ENCODE peak calls at places on chromosomes 16 and 17, in six cellular contexts. One of them, this sample, is unnamed.

GRCh38 chr16:73730496-73731090 is 566.0 kb upstream of the PSMD7 start:
- DNase-seq in tibial nerve: no peak
- DNase-seq in progenitor cell of endocrine pancreas: no peak
- DNase-seq in neural progenitor cell: no peak
- DNase-seq in astrocyte of the spinal cord: no peak
- DNase-seq in foreskin keratinocyte: no peak
- DNase-seq in this sample: no peak

GRCh38 chr17:10105513-10106001 is 92.8 kb downstream of the GAS7 start:
- DNase-seq in tibial nerve: no peak
- DNase-seq in progenitor cell of endocrine pancreas: no peak
- DNase-seq in astrocyte of the spinal cord: no peak
- DNase-seq in neural progenitor cell: no peak
- DNase-seq in foreskin keratinocyte: peak; percentile 31
- DNase-seq in this sample: no peak

GRCh38 chr17:67855504-67856324 is 30.4 kb downstream of the BPTF start:
- DNase-seq in foreskin keratinocyte: no peak
- DNase-seq in astrocyte of the spinal cord: no peak
- DNase-seq in neural progenitor cell: no peak
- DNase-seq in progenitor cell of endocrine pancreas: no peak
- DNase-seq in tibial nerve: no peak
- DNase-seq in this sample: no peak

GRCh38 chr16:87231295-87231694 is 85.9 kb downstream of the C16orf95 start:
- DNase-seq in foreskin keratinocyte: no peak
- DNase-seq in tibial nerve: no peak
- DNase-seq in neural progenitor cell: no peak
- DNase-seq in astrocyte of the spinal cord: no peak
- DNase-seq in progenitor cell of endocrine pancreas: no peak
- DNase-seq in this sample: no peak

GRCh38 chr17:7858487-7858832 is 657 bp downstream of the CYB5D1 start:
- DNase-seq in progenitor cell of endocrine pancreas: no peak
- DNase-seq in tibial nerve: no peak
- DNase-seq in astrocyte of the spinal cord: no peak
- DNase-seq in foreskin keratinocyte: no peak
- DNase-seq in neural progenitor cell: peak; percentile 88
- DNase-seq in this sample: peak; percentile 39

GRCh38 chr17:4566785-4567184 is 6.4 kb upstream of the GGT6 start:
- DNase-seq in foreskin keratinocyte: no peak
- DNase-seq in progenitor cell of endocrine pancreas: peak; percentile 67
- DNase-seq in astrocyte of the spinal cord: peak; percentile 32
- DNase-seq in tibial nerve: peak; percentile 63
- DNase-seq in neural progenitor cell: peak; percentile 76
- DNase-seq in this sample: peak; percentile 63

GRCh38 chr17:50133028-50133768 is 3.2 kb upstream of the SAMD14 start:
- DNase-seq in neural progenitor cell: no peak
- DNase-seq in progenitor cell of endocrine pancreas: no peak
- DNase-seq in astrocyte of the spinal cord: no peak
- DNase-seq in tibial nerve: no peak
- DNase-seq in foreskin keratinocyte: no peak
- DNase-seq in this sample: no peak

GRCh38 chr16:30539000-30539964 is 4.6 kb upstream of the ZNF747 start:
- DNase-seq in neural progenitor cell: no peak
- DNase-seq in progenitor cell of endocrine pancreas: no peak
- DNase-seq in foreskin keratinocyte: no peak
- DNase-seq in astrocyte of the spinal cord: no peak
- DNase-seq in tibial nerve: no peak
- DNase-seq in this sample: no peak

GRCh38 chr17:2433696-2434095 is 32.8 kb upstream of the MNT start:
- DNase-seq in foreskin keratinocyte: peak; percentile 30
- DNase-seq in astrocyte of the spinal cord: peak; percentile 55
- DNase-seq in neural progenitor cell: no peak
- DNase-seq in progenitor cell of endocrine pancreas: no peak
- DNase-seq in tibial nerve: no peak
- DNase-seq in this sample: no peak

GRCh38 chr16:29876578-29877249 is 13.7 kb upstream of the CDIPT start:
- DNase-seq in progenitor cell of endocrine pancreas: no peak
- DNase-seq in astrocyte of the spinal cord: no peak
- DNase-seq in neural progenitor cell: peak; percentile 56
- DNase-seq in tibial nerve: no peak
- DNase-seq in foreskin keratinocyte: no peak
- DNase-seq in this sample: peak; percentile 34

GRCh38 chr17:835263-835662 is 53.1 kb downstream of the MRM3 start:
- DNase-seq in neural progenitor cell: peak; percentile 46
- DNase-seq in astrocyte of the spinal cord: peak; percentile 97
- DNase-seq in foreskin keratinocyte: no peak
- DNase-seq in progenitor cell of endocrine pancreas: no peak
- DNase-seq in tibial nerve: peak; percentile 32
- DNase-seq in this sample: no peak

GRCh38 chr17:81442791-81443190 is 47.5 kb downstream of the BAHCC1 start:
- DNase-seq in astrocyte of the spinal cord: no peak
- DNase-seq in progenitor cell of endocrine pancreas: no peak
- DNase-seq in tibial nerve: no peak
- DNase-seq in neural progenitor cell: no peak
- DNase-seq in foreskin keratinocyte: no peak
- DNase-seq in this sample: no peak

GRCh38 chr17:81438024-81438664 is 42.9 kb downstream of the BAHCC1 start:
- DNase-seq in astrocyte of the spinal cord: no peak
- DNase-seq in tibial nerve: no peak
- DNase-seq in neural progenitor cell: no peak
- DNase-seq in foreskin keratinocyte: no peak
- DNase-seq in progenitor cell of endocrine pancreas: no peak
- DNase-seq in this sample: no peak

GRCh38 chr17:81438688-81439087 is 43.4 kb downstream of the BAHCC1 start:
- DNase-seq in foreskin keratinocyte: no peak
- DNase-seq in progenitor cell of endocrine pancreas: no peak
- DNase-seq in tibial nerve: no peak
- DNase-seq in astrocyte of the spinal cord: no peak
- DNase-seq in neural progenitor cell: no peak
- DNase-seq in this sample: no peak

GRCh38 chr17:81439926-81440450 is 44.7 kb downstream of the BAHCC1 start:
- DNase-seq in tibial nerve: no peak
- DNase-seq in progenitor cell of endocrine pancreas: no peak
- DNase-seq in foreskin keratinocyte: no peak
- DNase-seq in astrocyte of the spinal cord: no peak
- DNase-seq in neural progenitor cell: no peak
- DNase-seq in this sample: no peak

GRCh38 chr17:81440511-81441244 is 45.4 kb downstream of the BAHCC1 start:
- DNase-seq in neural progenitor cell: peak; percentile 80
- DNase-seq in tibial nerve: no peak
- DNase-seq in foreskin keratinocyte: no peak
- DNase-seq in progenitor cell of endocrine pancreas: peak; percentile 68
- DNase-seq in astrocyte of the spinal cord: no peak
- DNase-seq in this sample: peak; percentile 58
- TF ChIP-seq CTCF in neural progenitor cell: peak; percentile 73
- TF ChIP-seq CTCF in tibial nerve: peak; percentile 10
- TF ChIP-seq CTCF in foreskin keratinocyte: peak; percentile 54
- TF ChIP-seq CTCF in progenitor cell of endocrine pancreas: peak; percentile 78
- TF ChIP-seq CTCF in astrocyte of the spinal cord: peak; percentile 58
- TF ChIP-seq CTCF in this sample: peak; percentile 19

GRCh38 chr17:61317779-61318178 is 81.9 kb upstream of the TBX2 start:
- DNase-seq in progenitor cell of endocrine pancreas: no peak
- DNase-seq in neural progenitor cell: no peak
- DNase-seq in tibial nerve: no peak
- DNase-seq in astrocyte of the spinal cord: no peak
- DNase-seq in foreskin keratinocyte: no peak
- DNase-seq in this sample: no peak
- TF ChIP-seq CTCF in progenitor cell of endocrine pancreas: no peak
- TF ChIP-seq CTCF in neural progenitor cell: no peak
- TF ChIP-seq CTCF in tibial nerve: no peak
- TF ChIP-seq CTCF in astrocyte of the spinal cord: no peak
- TF ChIP-seq CTCF in foreskin keratinocyte: no peak
- TF ChIP-seq CTCF in this sample: no peak

DNA sequence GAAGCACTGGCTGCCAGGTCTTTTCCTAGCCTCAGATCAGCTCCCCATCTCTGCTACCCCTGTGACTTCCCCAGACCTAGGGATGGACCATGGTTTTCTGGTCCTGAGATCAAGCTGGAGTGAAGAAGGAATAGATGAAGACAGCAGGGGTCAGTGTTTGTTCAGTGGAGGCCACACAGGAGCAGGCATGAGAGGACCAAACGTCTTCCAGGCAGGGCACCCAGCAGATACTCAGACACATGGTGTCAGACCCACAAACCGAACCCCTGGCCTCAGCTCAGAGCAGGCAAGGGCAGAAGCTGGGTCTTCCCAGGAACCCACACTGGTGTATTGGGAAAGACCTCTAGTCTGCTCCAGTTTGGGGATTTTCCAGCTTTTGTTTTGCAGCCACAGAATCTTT is 189.7 kb downstream of the IRX5 start:
- DNase-seq in tibial nerve: no peak
- DNase-seq in astrocyte of the spinal cord: no peak
- DNase-seq in foreskin keratinocyte: no peak
- DNase-seq in neural progenitor cell: peak; percentile 33
- DNase-seq in progenitor cell of endocrine pancreas: no peak
- DNase-seq in this sample: no peak
- TF ChIP-seq CTCF in tibial nerve: no peak
- TF ChIP-seq CTCF in astrocyte of the spinal cord: no peak
- TF ChIP-seq CTCF in foreskin keratinocyte: no peak
- TF ChIP-seq CTCF in neural progenitor cell: peak; percentile 39
- TF ChIP-seq CTCF in progenitor cell of endocrine pancreas: no peak
- TF ChIP-seq CTCF in this sample: no peak

GRCh38 chr17:76453431-76453743 is 435 bp upstream of the UBE2O start:
- DNase-seq in neural progenitor cell: no peak
- DNase-seq in progenitor cell of endocrine pancreas: no peak
- DNase-seq in tibial nerve: no peak
- DNase-seq in foreskin keratinocyte: no peak
- DNase-seq in astrocyte of the spinal cord: no peak
- DNase-seq in this sample: no peak
- TF ChIP-seq CTCF in neural progenitor cell: no peak
- TF ChIP-seq CTCF in progenitor cell of endocrine pancreas: no peak
- TF ChIP-seq CTCF in tibial nerve: no peak
- TF ChIP-seq CTCF in foreskin keratinocyte: no peak
- TF ChIP-seq CTCF in astrocyte of the spinal cord: no peak
- TF ChIP-seq CTCF in this sample: peak; percentile 2

GRCh38 chr17:39153541-39154111 is 2.2 kb upstream of the PLXDC1 start:
- DNase-seq in astrocyte of the spinal cord: peak; percentile 89
- DNase-seq in tibial nerve: peak; percentile 96
- DNase-seq in progenitor cell of endocrine pancreas: peak; percentile 98
- DNase-seq in neural progenitor cell: peak; percentile 88
- DNase-seq in foreskin keratinocyte: peak; percentile 69
- DNase-seq in this sample: peak; percentile 75
- TF ChIP-seq CTCF in astrocyte of the spinal cord: peak; percentile 18
- TF ChIP-seq CTCF in tibial nerve: no peak
- TF ChIP-seq CTCF in progenitor cell of endocrine pancreas: no peak
- TF ChIP-seq CTCF in neural progenitor cell: no peak
- TF ChIP-seq CTCF in foreskin keratinocyte: peak; percentile 28
- TF ChIP-seq CTCF in this sample: no peak

GRCh38 chr17:36149296-36149820 is 27.1 kb downstream of the TBC1D3B start:
- DNase-seq in progenitor cell of endocrine pancreas: no peak
- DNase-seq in neural progenitor cell: no peak
- DNase-seq in astrocyte of the spinal cord: peak; percentile 94
- DNase-seq in foreskin keratinocyte: no peak
- DNase-seq in tibial nerve: peak; percentile 56
- DNase-seq in this sample: no peak
- TF ChIP-seq CTCF in progenitor cell of endocrine pancreas: no peak
- TF ChIP-seq CTCF in neural progenitor cell: no peak
- TF ChIP-seq CTCF in astrocyte of the spinal cord: no peak
- TF ChIP-seq CTCF in foreskin keratinocyte: no peak
- TF ChIP-seq CTCF in tibial nerve: no peak
- TF ChIP-seq CTCF in this sample: no peak

DNA sequence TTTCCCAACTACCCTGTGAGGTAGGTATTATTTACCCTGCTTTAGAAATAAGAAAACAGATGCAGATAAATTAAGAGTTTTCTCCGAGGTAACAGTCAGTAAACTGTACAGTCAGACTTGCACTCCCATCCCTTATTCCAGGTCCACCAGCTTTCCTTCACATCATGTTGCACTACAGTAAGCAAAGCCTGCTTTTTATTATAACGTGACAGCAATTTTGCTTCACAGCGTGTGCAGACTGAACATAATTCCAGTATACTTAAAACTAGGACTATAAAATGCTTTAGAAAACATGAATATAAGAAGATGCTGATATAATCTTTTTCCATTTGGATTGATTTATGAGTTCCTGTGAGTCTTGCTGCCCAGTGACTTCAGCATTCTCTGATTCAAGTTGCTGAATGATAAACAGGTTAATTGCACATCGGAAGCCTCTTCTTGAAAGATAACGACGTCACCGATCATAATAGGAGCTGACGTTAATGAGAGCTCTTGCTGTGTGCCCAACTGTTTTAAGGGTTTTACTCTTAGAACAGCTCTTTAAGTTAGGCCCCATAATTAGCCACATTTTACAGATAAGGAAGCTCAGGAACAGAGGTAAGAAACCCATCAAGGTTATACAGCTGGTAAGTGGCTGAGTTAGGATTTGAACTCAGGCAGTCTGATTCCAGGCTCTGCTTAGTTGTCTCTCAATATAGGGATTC is 1.4 kb downstream of the LIG3 start:
- DNase-seq in astrocyte of the spinal cord: peak; percentile 20
- DNase-seq in foreskin keratinocyte: no peak
- DNase-seq in progenitor cell of endocrine pancreas: no peak
- DNase-seq in neural progenitor cell: peak; percentile 38
- DNase-seq in tibial nerve: no peak
- DNase-seq in this sample: no peak
- TF ChIP-seq CTCF in astrocyte of the spinal cord: no peak
- TF ChIP-seq CTCF in foreskin keratinocyte: no peak
- TF ChIP-seq CTCF in progenitor cell of endocrine pancreas: no peak
- TF ChIP-seq CTCF in neural progenitor cell: no peak
- TF ChIP-seq CTCF in tibial nerve: no peak
- TF ChIP-seq CTCF in this sample: no peak